ENCODE peak calls at places on chromosomes 1 and 21, in eight cellular contexts. L is tibial nerve, W is Peyer's patch, T is body of pancreas, K is brain microvascular endothelial cell, A is transverse colon, E is ascending aorta, C is esophagus squamous epithelium. P is an unnamed sample.
A peak's percentile ranks its signal among the peaks of the same experiment; 100 is the strongest.

GRCh38 chr1:182556279-182556678 is 32.8 kb downstream of the RNASEL start:
- DNase-seq in K (no peak), A (no peak), T (no peak), E (no peak), C (no peak), L (no peak), W (no peak), P (no peak)

GRCh38 chr1:18643154-18644012 is 12.7 kb downstream of the PAX7 start:
- DNase-seq in C (no peak), L (no peak), A (no peak), E (no peak), K (no peak), T (no peak), W (no peak), P (no peak)

GRCh38 chr1:247322437-247322836 is 9.2 kb downstream of the ZNF496 start:
- DNase-seq in T (no peak), W (no peak), A (no peak), C (no peak), K (no peak), E (no peak), L (no peak), P (no peak)

GRCh38 chr1:197453376-197454058 is 185.5 kb downstream of the CRB1 start:
- DNase-seq in K (no peak), C (no peak), E (no peak), L (no peak), A (no peak), T (no peak), W (no peak), P (no peak)

GRCh38 chr1:111563619-111564018 is 56.0 kb upstream of the RAP1A start:
- DNase-seq in W (no peak), A (no peak), E (no peak), T (no peak), K (peak; percentile 62), C (no peak), L (no peak), P (no peak)

GRCh38 chr1:67708606-67709005 is 23.6 kb downstream of the GADD45A start:
- DNase-seq in E (peak; percentile 71), A (peak; percentile 60), L (no peak), K (no peak), C (no peak), T (no peak), W (peak; percentile 83), P (no peak)

GRCh38 chr1:27575861-27576331 is 28.0 kb downstream of the AHDC1 start:
- DNase-seq in W (peak; percentile 72), A (peak; percentile 68), C (no peak), L (no peak), E (peak; percentile 90), K (no peak), T (peak; percentile 84), P (no peak)

GRCh38 chr1:11701551-11701961 is 10.0 kb downstream of the DRAXIN start:
- DNase-seq in T (no peak), L (no peak), E (no peak), K (no peak), A (no peak), C (no peak), W (no peak), P (no peak)

GRCh38 chr1:186834405-186834958 is 5.7 kb downstream of the PLA2G4A start:
- DNase-seq in E (no peak), T (no peak), C (no peak), L (no peak), A (no peak), W (no peak), K (no peak), P (no peak)

GRCh38 chr1:26289158-26290059 is 9.5 kb downstream of the SH3BGRL3 start:
- DNase-seq in T (peak; percentile 67), E (no peak), K (no peak), A (peak; percentile 65), L (no peak), W (peak; percentile 93), C (peak; percentile 59), P (no peak)

GRCh38 chr1:1208713-1209433 is 2.5 kb upstream of the TNFRSF18 start:
- DNase-seq in C (no peak), K (no peak), L (no peak), E (no peak), W (peak; percentile 81), A (peak; percentile 69), T (no peak), P (no peak)

GRCh38 chr1:32426489-32427255 is 32.4 kb upstream of the BSDC1 start:
- DNase-seq in A (peak; percentile 17), T (peak; percentile 14), W (no peak), L (no peak), E (no peak), K (no peak), C (no peak), P (no peak)

GRCh38 chr1:205914730-205915129 is 28.5 kb downstream of the SLC26A9 start:
- DNase-seq in T (no peak), W (no peak), C (no peak), L (no peak), E (no peak), K (no peak), A (no peak), P (no peak)

GRCh38 chr1:69121708-69122107 is 446.0 kb upstream of the LRRC7 start:
- DNase-seq in L (no peak), K (no peak), A (no peak), E (no peak), T (no peak), C (no peak), W (no peak), P (no peak)

GRCh38 chr1:98133151-98133550 is 212.3 kb upstream of the DPYD start:
- DNase-seq in A (no peak), W (no peak), K (no peak), E (no peak), T (no peak), L (no peak), C (no peak), P (no peak)

GRCh38 chr1:160081261-160081936 is at the start of gene KCNJ9:
- DNase-seq in W (no peak), L (no peak), K (no peak), A (no peak), T (no peak), C (no peak), E (no peak), P (no peak)

GRCh38 chr21:28705616-28706015 is 287.1 kb downstream of the LTN1 start:
- DNase-seq in T (no peak), E (no peak), L (no peak), C (no peak), K (peak; percentile 52), W (no peak), A (no peak), P (no peak)

DNA sequence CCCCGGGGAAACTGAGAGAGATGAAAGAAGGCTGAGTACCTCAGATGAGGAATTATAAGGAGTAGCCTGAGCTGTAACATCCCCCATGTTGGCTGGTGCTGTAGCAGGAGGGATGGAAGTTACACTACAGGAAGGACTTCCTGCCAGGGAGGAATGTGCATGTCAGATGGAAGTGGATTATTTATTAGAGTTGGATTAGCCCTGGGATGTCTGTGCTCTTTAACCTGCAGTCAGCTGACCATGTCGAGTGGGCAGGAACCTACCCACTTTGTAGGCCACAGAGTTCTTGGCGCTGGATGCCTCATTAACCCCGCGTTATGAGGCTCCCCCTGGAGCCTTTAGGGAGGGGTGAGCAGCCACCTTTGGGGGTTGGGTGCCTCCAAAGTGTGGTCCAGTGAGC is 757 bp upstream of the SEMA4A start:
- DNase-seq in E (no peak), C (no peak), T (no peak), K (no peak), L (no peak), W (no peak), A (no peak), P (no peak)
- H3K27ac ChIP-seq in E (no peak overlapping the region), C (no peak overlapping the region), T (no peak overlapping the region), K (no peak overlapping the region), L (no peak overlapping the region), W (no peak overlapping the region), A (no peak overlapping the region), P (no peak overlapping the region)

DNA sequence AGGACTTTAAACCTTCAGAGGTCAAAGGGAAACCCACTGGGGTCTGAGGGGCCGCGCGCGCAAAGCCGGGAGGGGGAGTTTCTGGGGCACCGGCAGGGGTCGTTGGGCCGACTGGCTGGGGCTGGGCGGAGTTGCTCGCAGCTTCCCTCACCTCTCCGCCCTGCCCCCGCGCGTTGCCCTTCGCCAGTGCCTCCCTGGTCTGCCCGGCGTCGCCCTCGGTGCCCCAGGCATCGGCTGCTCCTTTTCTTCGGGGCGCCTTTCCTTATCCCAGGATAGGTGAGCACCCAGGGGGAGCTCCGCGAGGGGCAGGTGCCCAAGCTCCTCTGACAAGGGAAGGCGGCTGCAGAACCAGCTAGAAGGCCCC is 390 bp upstream of the NGF start:
- DNase-seq in L (no peak), A (no peak), W (no peak), T (no peak), E (no peak), C (no peak), K (no peak), P (no peak)
- TF ChIP-seq CTCF in L (no peak), A (no peak), W (no peak), T (no peak), E (no peak), C (no peak), K (no peak), P (no peak)

GRCh38 chr1:61202854-61203603 is 120.7 kb downstream of the NFIA start:
- DNase-seq in K (no peak), A (no peak), E (no peak), C (no peak), L (no peak), W (no peak), T (no peak), P (no peak)
- H3K4me3 ChIP-seq in K (no peak overlapping the region), A (peak overlapping the region; percentile 3), E (peak overlapping the region; percentile 42), C (peak overlapping the region; percentile 1), L (peak overlapping the region; percentile 22), W (no peak overlapping the region), T (no peak overlapping the region), P (no peak overlapping the region)

GRCh38 chr21:43354016-43354420 is 72.9 kb downstream of the SIK1 start:
- DNase-seq in C (no peak), T (no peak), W (no peak), K (no peak), E (no peak), L (no peak), A (peak; percentile 57), P (no peak)

GRCh38 chr21:43355925-43356289 is 71.0 kb downstream of the SIK1 start:
- DNase-seq in A (no peak), T (no peak), E (no peak), W (peak; percentile 67), K (no peak), C (no peak), L (no peak), P (no peak)

GRCh38 chr21:43355196-43355924 is 71.6 kb downstream of the SIK1 start:
- DNase-seq in T (no peak), C (no peak), E (no peak), K (no peak), A (no peak), L (no peak), W (no peak), P (no peak)

GRCh38 chr21:43353282-43354010 is 73.5 kb downstream of the SIK1 start:
- DNase-seq in L (no peak), W (no peak), E (no peak), T (no peak), A (no peak), K (no peak), C (no peak), P (no peak)

DNA sequence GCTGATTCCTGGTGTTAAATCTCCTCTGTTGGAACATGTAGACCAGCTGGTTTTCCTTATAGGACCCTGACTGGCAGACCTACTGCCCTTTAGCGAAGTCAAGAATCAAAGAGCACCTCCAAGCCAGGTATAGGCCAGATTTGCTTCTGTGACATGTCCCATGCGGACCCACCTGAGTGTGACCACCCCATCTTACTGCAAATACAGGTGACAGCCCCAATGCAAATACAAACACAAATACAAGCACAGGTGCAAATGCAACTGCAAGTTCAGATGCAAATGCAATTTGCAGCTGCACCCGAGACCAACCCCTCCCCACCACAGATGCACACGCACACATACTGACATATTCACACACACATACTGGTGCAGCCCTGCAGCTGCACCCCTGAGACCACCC is 72.3 kb downstream of the SIK1 start:
- DNase-seq in W (no peak), A (no peak), C (no peak), K (no peak), E (no peak), L (no peak), T (no peak), P (no peak)
- H3K27ac ChIP-seq in W (peak overlapping the region; percentile 56), A (peak overlapping the region; percentile 76), C (peak overlapping the region; percentile 27), K (no peak overlapping the region), E (no peak overlapping the region), L (no peak overlapping the region), T (no peak overlapping the region), P (no peak overlapping the region)

P was measured in coronary artery.